ENCODE peak calls at places on chromosome 21, in seven cellular contexts. One of them, this sample, is unnamed.

GRCh38 chr21:37032877-37033471 is 26.5 kb downstream of the RIPPLY3 start:
- DNase-seq in kidney: no peak
- DNase-seq in AG10803: peak
- DNase-seq in AG04450: peak
- DNase-seq in fibroblast of lung: peak
- DNase-seq in endothelial cell: no peak
- DNase-seq in Calu3: peak
- DNase-seq in this sample: no peak

GRCh38 chr21:45018131-45019075 is 56.0 kb upstream of the ADARB1 start:
- DNase-seq in endothelial cell: no peak
- DNase-seq in Calu3: no peak
- DNase-seq in AG10803: no peak
- DNase-seq in AG04450: no peak
- DNase-seq in fibroblast of lung: no peak
- DNase-seq in kidney: peak
- DNase-seq in this sample: no peak

GRCh38 chr21:36155603-36156338 is 853 bp upstream of the DOP1B start:
- DNase-seq in kidney: peak
- DNase-seq in AG04450: no peak
- DNase-seq in fibroblast of lung: no peak
- DNase-seq in AG10803: no peak
- DNase-seq in Calu3: peak
- DNase-seq in endothelial cell: no peak
- DNase-seq in this sample: no peak

GRCh38 chr21:15022608-15023261 is 42.1 kb downstream of the NRIP1 start:
- DNase-seq in AG04450: no peak
- DNase-seq in kidney: no peak
- DNase-seq in fibroblast of lung: no peak
- DNase-seq in AG10803: peak
- DNase-seq in endothelial cell: no peak
- DNase-seq in Calu3: no peak
- DNase-seq in this sample: no peak

GRCh38 chr21:10273196-10273595 is 248.2 kb upstream of the TPTE start:
- DNase-seq in Calu3: no peak
- DNase-seq in AG10803: peak
- DNase-seq in fibroblast of lung: peak
- DNase-seq in endothelial cell: no peak
- DNase-seq in AG04450: no peak
- DNase-seq in kidney: no peak
- DNase-seq in this sample: no peak

GRCh38 chr21:30793581-30794314 is 19.3 kb downstream of the KRTAP8-1 start:
- DNase-seq in endothelial cell: no peak
- DNase-seq in kidney: no peak
- DNase-seq in fibroblast of lung: no peak
- DNase-seq in AG10803: no peak
- DNase-seq in Calu3: no peak
- DNase-seq in AG04450: no peak
- DNase-seq in this sample: no peak

GRCh38 chr21:25938673-25939395 is 204.1 kb downstream of the GABPA start:
- DNase-seq in AG10803: no peak
- DNase-seq in endothelial cell: no peak
- DNase-seq in Calu3: no peak
- DNase-seq in kidney: no peak
- DNase-seq in AG04450: no peak
- DNase-seq in fibroblast of lung: no peak
- DNase-seq in this sample: no peak

GRCh38 chr21:15159382-15160020 is 94.7 kb upstream of the NRIP1 start:
- DNase-seq in AG10803: no peak
- DNase-seq in fibroblast of lung: no peak
- DNase-seq in kidney: no peak
- DNase-seq in endothelial cell: no peak
- DNase-seq in AG04450: no peak
- DNase-seq in Calu3: no peak
- DNase-seq in this sample: no peak

GRCh38 chr21:18744840-18745239 is 341.3 kb upstream of the TMPRSS15 start:
- DNase-seq in endothelial cell: no peak
- DNase-seq in Calu3: no peak
- DNase-seq in fibroblast of lung: no peak
- DNase-seq in AG04450: no peak
- DNase-seq in kidney: no peak
- DNase-seq in AG10803: no peak
- DNase-seq in this sample: no peak

DNA sequence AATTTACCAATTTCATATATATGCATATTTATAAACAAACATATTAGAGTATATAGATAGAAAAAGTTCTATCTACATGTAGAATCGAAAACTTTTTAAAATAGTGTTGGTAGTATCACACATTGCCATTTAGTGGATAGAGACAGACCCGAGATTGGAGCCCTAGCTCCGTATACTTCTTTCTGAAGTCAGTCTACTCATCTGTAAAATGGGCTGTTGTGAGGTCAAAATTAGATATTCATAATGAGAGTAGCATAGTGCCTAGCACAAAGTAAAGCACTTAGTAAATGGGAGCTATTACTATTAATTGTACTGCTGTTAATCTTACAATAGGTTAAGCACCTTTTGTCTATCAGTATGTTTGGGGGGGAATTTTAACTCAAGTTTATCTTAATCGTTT is 4.2 kb upstream of the RSPH1 start:
- DNase-seq in AG10803: no peak
- DNase-seq in Calu3: no peak
- DNase-seq in kidney: no peak
- DNase-seq in endothelial cell: no peak
- DNase-seq in AG04450: no peak
- DNase-seq in fibroblast of lung: no peak
- DNase-seq in this sample: no peak
- TF ChIP-seq CTCF in AG10803: no peak
- TF ChIP-seq CTCF in Calu3: no peak
- TF ChIP-seq CTCF in kidney: no peak
- TF ChIP-seq CTCF in endothelial cell: no peak
- TF ChIP-seq CTCF in AG04450: no peak
- TF ChIP-seq CTCF in fibroblast of lung: no peak
- TF ChIP-seq CTCF in this sample: no peak

DNA sequence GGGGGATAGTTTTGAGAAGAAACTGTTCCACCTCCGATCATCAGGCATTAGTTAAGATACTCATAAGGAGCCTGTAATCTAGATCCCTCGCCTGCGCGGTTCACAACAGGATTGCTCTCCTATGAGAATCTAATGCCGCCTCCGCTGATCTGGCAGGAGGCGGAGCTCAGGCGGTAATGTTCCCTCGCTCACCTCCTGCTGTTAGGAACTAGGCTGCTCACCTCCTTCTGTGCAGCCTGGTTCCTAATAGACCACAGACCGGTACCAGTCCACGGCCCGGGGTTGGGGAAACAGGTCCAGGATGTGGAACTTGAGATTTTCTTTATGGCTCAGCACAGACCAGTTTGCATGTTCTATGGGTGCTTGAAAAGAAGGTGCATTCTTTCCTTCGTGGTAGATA is 27.2 kb upstream of the FAM3B start:
- DNase-seq in fibroblast of lung: no peak
- DNase-seq in Calu3: no peak
- DNase-seq in kidney: no peak
- DNase-seq in AG10803: no peak
- DNase-seq in AG04450: no peak
- DNase-seq in endothelial cell: no peak
- DNase-seq in this sample: no peak
- TF ChIP-seq CTCF in fibroblast of lung: no peak
- TF ChIP-seq CTCF in Calu3: no peak
- TF ChIP-seq CTCF in kidney: no peak
- TF ChIP-seq CTCF in AG10803: no peak
- TF ChIP-seq CTCF in AG04450: no peak
- TF ChIP-seq CTCF in endothelial cell: no peak
- TF ChIP-seq CTCF in this sample: no peak

DNA sequence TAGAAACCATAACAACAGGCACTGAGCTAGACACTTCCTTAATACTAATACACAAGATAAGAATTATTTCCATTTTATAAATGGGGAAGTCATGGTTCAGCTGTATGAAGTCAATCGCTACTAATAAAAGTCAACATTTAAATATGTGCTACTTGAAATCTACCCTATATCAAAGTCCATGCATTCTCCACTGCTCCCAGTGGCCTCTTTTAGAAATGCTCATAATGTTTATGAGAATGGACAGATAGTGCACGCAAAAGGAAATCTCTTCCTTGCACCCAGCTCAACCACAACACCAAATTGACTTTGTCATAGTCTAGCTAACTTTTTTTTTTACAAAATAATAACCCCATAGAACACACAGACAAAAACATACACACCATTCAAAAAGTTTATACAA is 281.7 kb upstream of the CXADR start:
- DNase-seq in AG10803: no peak
- DNase-seq in AG04450: no peak
- DNase-seq in fibroblast of lung: no peak
- DNase-seq in Calu3: no peak
- DNase-seq in endothelial cell: no peak
- DNase-seq in kidney: no peak
- DNase-seq in this sample: no peak
- TF ChIP-seq CTCF in AG10803: no peak
- TF ChIP-seq CTCF in AG04450: no peak
- TF ChIP-seq CTCF in fibroblast of lung: peak
- TF ChIP-seq CTCF in Calu3: no peak
- TF ChIP-seq CTCF in endothelial cell: no peak
- TF ChIP-seq CTCF in kidney: no peak
- TF ChIP-seq CTCF in this sample: peak

GRCh38 chr21:28821276-28822063 is 171.2 kb downstream of the LTN1 start:
- DNase-seq in Calu3: no peak
- DNase-seq in kidney: no peak
- DNase-seq in fibroblast of lung: peak
- DNase-seq in AG10803: no peak
- DNase-seq in endothelial cell: no peak
- DNase-seq in AG04450: no peak
- DNase-seq in this sample: no peak

GRCh38 chr21:28822064-28822402 is 170.6 kb downstream of the LTN1 start:
- DNase-seq in fibroblast of lung: no peak
- DNase-seq in AG10803: no peak
- DNase-seq in Calu3: no peak
- DNase-seq in endothelial cell: no peak
- DNase-seq in kidney: no peak
- DNase-seq in AG04450: no peak
- DNase-seq in this sample: no peak

GRCh38 chr21:28822882-28823335 is 169.8 kb downstream of the LTN1 start:
- DNase-seq in endothelial cell: no peak
- DNase-seq in AG04450: no peak
- DNase-seq in AG10803: peak
- DNase-seq in fibroblast of lung: peak
- DNase-seq in kidney: no peak
- DNase-seq in Calu3: no peak
- DNase-seq in this sample: no peak

GRCh38 chr21:28826569-28826968 is 166.1 kb downstream of the LTN1 start:
- DNase-seq in Calu3: no peak
- DNase-seq in fibroblast of lung: no peak
- DNase-seq in AG04450: no peak
- DNase-seq in endothelial cell: no peak
- DNase-seq in AG10803: no peak
- DNase-seq in kidney: no peak
- DNase-seq in this sample: no peak

DNA sequence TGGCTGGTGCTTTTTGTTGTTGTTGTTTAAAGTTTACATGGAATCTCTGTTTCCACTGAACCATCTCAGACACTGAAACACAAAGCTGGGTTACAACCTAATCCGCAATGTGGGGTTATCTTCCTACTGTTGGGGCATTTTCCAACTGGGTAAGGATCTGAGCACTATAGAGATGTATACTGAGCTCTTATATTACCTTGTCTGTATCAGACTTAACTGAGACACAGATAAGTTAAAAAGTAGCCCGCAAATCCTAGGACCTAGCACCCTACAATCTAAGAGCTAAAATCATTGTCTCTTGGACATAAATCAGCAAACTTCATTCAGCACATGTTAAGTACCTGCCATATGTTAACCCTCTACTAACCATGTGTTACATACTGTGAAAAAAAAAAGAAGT is 169.2 kb downstream of the LTN1 start:
- DNase-seq in endothelial cell: no peak
- DNase-seq in fibroblast of lung: no peak
- DNase-seq in Calu3: no peak
- DNase-seq in kidney: no peak
- DNase-seq in AG04450: no peak
- DNase-seq in AG10803: no peak
- DNase-seq in this sample: no peak
- TF ChIP-seq CTCF in endothelial cell: no peak
- TF ChIP-seq CTCF in fibroblast of lung: no peak
- TF ChIP-seq CTCF in Calu3: no peak
- TF ChIP-seq CTCF in kidney: no peak
- TF ChIP-seq CTCF in AG04450: no peak
- TF ChIP-seq CTCF in AG10803: no peak
- TF ChIP-seq CTCF in this sample: no peak

GRCh38 chr21:34132202-34132601 is 58.8 kb downstream of the MRPS6 start:
- DNase-seq in Calu3: no peak
- DNase-seq in AG04450: no peak
- DNase-seq in kidney: no peak
- DNase-seq in AG10803: no peak
- DNase-seq in fibroblast of lung: no peak
- DNase-seq in endothelial cell: no peak
- DNase-seq in this sample: no peak

GRCh38 chr21:34135330-34135729 is 62.0 kb downstream of the MRPS6 start:
- DNase-seq in Calu3: no peak
- DNase-seq in kidney: no peak
- DNase-seq in AG04450: no peak
- DNase-seq in endothelial cell: no peak
- DNase-seq in AG10803: no peak
- DNase-seq in fibroblast of lung: no peak
- DNase-seq in this sample: no peak

GRCh38 chr21:34133392-34133791 is 60.0 kb downstream of the MRPS6 start:
- DNase-seq in AG10803: no peak
- DNase-seq in Calu3: no peak
- DNase-seq in endothelial cell: no peak
- DNase-seq in fibroblast of lung: no peak
- DNase-seq in AG04450: no peak
- DNase-seq in kidney: no peak
- DNase-seq in this sample: no peak

GRCh38 chr21:34132905-34133304 is 59.5 kb downstream of the MRPS6 start:
- DNase-seq in Calu3: no peak
- DNase-seq in AG10803: no peak
- DNase-seq in fibroblast of lung: no peak
- DNase-seq in AG04450: no peak
- DNase-seq in kidney: no peak
- DNase-seq in endothelial cell: no peak
- DNase-seq in this sample: no peak

DNA sequence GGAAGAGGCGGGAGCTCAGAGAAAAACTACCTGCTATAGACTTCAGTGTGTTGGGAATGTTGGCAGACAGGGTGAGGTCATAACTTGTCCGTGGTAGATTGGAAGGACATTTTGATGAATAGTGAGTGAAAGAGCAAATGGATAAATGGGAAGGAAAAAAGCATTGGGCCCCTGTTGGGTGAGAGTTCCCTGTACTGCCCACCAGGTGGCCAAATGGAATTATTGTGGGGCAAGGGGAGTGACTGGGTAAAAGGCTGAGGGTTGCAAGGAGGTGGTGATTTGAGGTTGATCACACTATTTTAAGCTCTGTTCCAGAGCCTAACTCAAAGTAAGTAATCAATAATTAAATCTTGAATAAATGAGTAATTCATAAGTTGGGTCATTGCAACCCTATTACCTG is 60.4 kb downstream of the MRPS6 start:
- DNase-seq in kidney: no peak
- DNase-seq in Calu3: no peak
- DNase-seq in AG04450: no peak
- DNase-seq in endothelial cell: no peak
- DNase-seq in fibroblast of lung: no peak
- DNase-seq in AG10803: no peak
- DNase-seq in this sample: no peak
- TF ChIP-seq CTCF in kidney: no peak
- TF ChIP-seq CTCF in Calu3: no peak
- TF ChIP-seq CTCF in AG04450: peak
- TF ChIP-seq CTCF in endothelial cell: peak
- TF ChIP-seq CTCF in fibroblast of lung: peak
- TF ChIP-seq CTCF in AG10803: peak
- TF ChIP-seq CTCF in this sample: peak

This sample was measured in neural crest cell.